ENCODE peak calls at places on chromosomes 13 and 19, in ten cellular contexts. O, W, I, K, S, Z, Q, J, F and T are unnamed samples.
A peak's percentile ranks its signal among the peaks of the same experiment; 100 is the strongest.

GRCh38 chr19:44951179-44952159 is 3.7 kb upstream of the CLPTM1 start:
- DNase-seq in O (no peak), W (peak; percentile 71), I (peak; percentile 92), K (peak; percentile 53), S (peak; percentile 89), Z (peak; percentile 96), Q (peak; percentile 49), J (peak; percentile 70), F (peak; percentile 82), T (peak; percentile 88)

GRCh38 chr13:85655040-85655439 is 144.2 kb downstream of the SLITRK6 start:
- DNase-seq in O (no peak), W (no peak), I (no peak), K (no peak), S (no peak), Z (no peak), Q (no peak), J (no peak), F (no peak), T (no peak)

GRCh38 chr19:30360378-30361106 is 11.6 kb upstream of the ZNF536 start:
- DNase-seq in O (no peak), W (no peak), I (peak; percentile 62), K (no peak), S (no peak), Z (peak; percentile 55), Q (no peak), J (no peak), F (peak; percentile 85), T (no peak)

GRCh38 chr13:51223284-51224270 is 1.4 kb downstream of the FAM124A start:
- DNase-seq in O (no peak), W (no peak), I (peak; percentile 74), K (no peak), S (no peak), Z (peak; percentile 43), Q (no peak), J (no peak), F (no peak), T (no peak)

GRCh38 chr19:2982983-2983350 is 5.6 kb downstream of the TLE6 start:
- DNase-seq in O (no peak), W (peak; percentile 6), I (peak; percentile 42), K (peak; percentile 50), S (peak; percentile 93), Z (no peak), Q (peak; percentile 27), J (no peak), F (peak; percentile 92), T (no peak)

GRCh38 chr13:77966671-77967070 is 48.0 kb upstream of the EDNRB start:
- DNase-seq in O (no peak), W (no peak), I (no peak), K (no peak), S (no peak), Z (no peak), Q (no peak), J (no peak), F (no peak), T (no peak)

GRCh38 chr13:43551897-43552456 is 234.8 kb downstream of the ENOX1 start:
- DNase-seq in O (no peak), W (no peak), I (no peak), K (no peak), S (no peak), Z (no peak), Q (no peak), J (no peak), F (no peak), T (no peak)

GRCh38 chr19:10428996-10429381 is 8.7 kb downstream of the PDE4A start:
- DNase-seq in O (no peak), W (no peak), I (no peak), K (no peak), S (no peak), Z (no peak), Q (no peak), J (no peak), F (no peak), T (no peak)

DNA sequence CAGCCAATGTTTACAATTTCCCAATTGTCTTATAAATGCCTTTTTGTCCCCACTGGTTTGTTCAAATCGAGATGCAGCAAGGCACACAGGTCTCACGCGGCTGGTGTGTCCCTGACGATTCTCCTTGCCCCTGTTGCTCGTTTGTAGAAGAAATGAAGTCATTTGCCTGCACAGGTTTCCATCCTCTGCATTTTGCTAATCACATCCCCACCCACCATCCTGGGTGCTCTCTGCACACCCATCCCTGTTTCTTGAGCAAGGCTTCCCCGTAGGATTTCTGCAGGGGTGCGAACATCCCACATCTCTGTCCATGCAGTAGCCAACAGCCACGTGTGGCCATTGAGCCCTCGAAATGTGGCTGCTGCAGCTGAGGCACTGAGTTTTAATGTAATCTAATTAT is 59.8 kb upstream of the SOX1 start:
- DNase-seq in O (no peak), W (no peak), I (no peak), K (no peak), S (no peak), Z (no peak), Q (no peak), J (no peak), F (no peak), T (no peak)
- H3K36me3 ChIP-seq in O (no peaks in the 10 kb centered on the region), W (no peaks in the 10 kb centered on the region), I (no peaks in the 10 kb centered on the region), K (no peaks in the 10 kb centered on the region), S (no peaks in the 10 kb centered on the region), Z (no peaks in the 10 kb centered on the region), Q (no peaks in the 10 kb centered on the region), J (no peaks in the 10 kb centered on the region), F (no peaks in the 10 kb centered on the region), T (no peaks in the 10 kb centered on the region)

GRCh38 chr19:51339313-51339686 is 2.6 kb downstream of the VSIG10L start:
- DNase-seq in O (peak; percentile 53), W (no peak), I (peak; percentile 85), K (no peak), S (no peak), Z (peak; percentile 91), Q (no peak), J (no peak), F (no peak), T (no peak)
- TF ChIP-seq CTCF in O (no peak), W (no peak), I (no peak), K (peak; percentile 19), S (peak; percentile 15), Z (no peak), Q (no peak), J (no peak), F (no peak), T (no peak)

GRCh38 chr19:15402411-15403150 is 16.2 kb downstream of the AKAP8L start:
- DNase-seq in O (no peak), W (no peak), I (no peak), K (no peak), S (no peak), Z (no peak), Q (no peak), J (no peak), F (no peak), T (no peak)

GRCh38 chr19:15399234-15399515 is 19.6 kb upstream of the AKAP8 start:
- DNase-seq in O (no peak), W (no peak), I (no peak), K (no peak), S (no peak), Z (no peak), Q (no peak), J (no peak), F (no peak), T (no peak)

GRCh38 chr19:15401397-15401710 is 17.4 kb downstream of the AKAP8L start:
- DNase-seq in O (no peak), W (no peak), I (no peak), K (no peak), S (no peak), Z (no peak), Q (no peak), J (no peak), F (no peak), T (no peak)

GRCh38 chr19:15399635-15400034 is 19.2 kb downstream of the AKAP8L start:
- DNase-seq in O (no peak), W (no peak), I (no peak), K (no peak), S (no peak), Z (no peak), Q (no peak), J (no peak), F (peak; percentile 16), T (no peak)

DNA sequence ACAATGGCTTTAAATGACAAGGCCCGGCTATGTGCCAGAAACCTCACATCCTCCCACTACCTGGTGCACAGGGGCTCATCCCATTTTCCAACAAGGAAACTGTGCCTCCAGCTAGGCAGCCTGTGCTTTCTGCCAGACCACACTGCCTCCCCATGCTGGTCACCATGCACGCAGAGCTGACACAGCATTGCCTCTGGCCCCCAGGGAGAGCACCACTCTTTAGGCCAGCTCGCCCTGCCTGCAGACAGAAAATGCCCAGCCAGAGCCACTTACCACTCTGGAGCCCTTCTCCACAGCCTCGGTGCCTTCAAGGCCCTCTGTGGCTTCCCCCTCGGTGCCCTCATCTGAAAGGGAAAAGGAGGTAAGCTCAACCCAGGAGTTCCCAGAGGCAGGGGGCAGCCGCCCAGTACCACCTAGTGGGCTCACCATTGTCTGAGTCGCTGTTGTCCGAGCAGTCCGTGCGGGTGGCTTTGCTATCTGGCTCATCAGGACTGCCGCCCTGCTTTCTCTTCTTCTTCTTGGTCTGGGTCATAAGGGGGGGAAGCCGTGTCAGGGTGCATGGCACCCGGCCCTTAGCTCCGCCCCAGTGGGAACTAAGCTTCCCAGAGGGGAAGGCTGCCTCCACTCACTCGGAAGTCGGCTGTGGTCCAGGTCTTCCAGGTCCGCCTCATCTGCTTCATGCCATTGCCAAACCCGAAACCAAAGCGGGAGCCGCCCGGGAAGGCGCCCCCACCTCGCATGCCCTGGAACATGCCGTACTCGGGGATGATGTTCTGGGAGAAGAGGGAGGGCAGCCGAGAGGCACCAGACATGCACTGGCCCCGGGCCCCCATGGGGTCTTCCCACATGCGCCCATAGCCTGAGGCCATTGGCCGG is 18.0 kb downstream of the AKAP8L start:
- DNase-seq in O (no peak), W (no peak), I (no peak), K (no peak), S (no peak), Z (no peak), Q (no peak), J (no peak), F (no peak), T (no peak)
- H4K20me1 ChIP-seq in O (peaks cover 40% of the 10 kb centered on the region), W (peaks cover 26% of the 10 kb centered on the region), I (peaks cover 74% of the 10 kb centered on the region), K (no peaks in the 10 kb centered on the region), S (no peaks in the 10 kb centered on the region), Z (peaks cover 34% of the 10 kb centered on the region), Q (peaks cover 61% of the 10 kb centered on the region), J (peaks cover 79% of the 10 kb centered on the region), F (peaks cover 50% of the 10 kb centered on the region), T (peaks cover 4% of the 10 kb centered on the region)

GRCh38 chr19:5993516-5994406 is 15.8 kb upstream of the RANBP3 start:
- DNase-seq in O (no peak), W (peak; percentile 30), I (no peak), K (no peak), S (peak; percentile 27), Z (no peak), Q (no peak), J (no peak), F (peak; percentile 93), T (no peak)

GRCh38 chr19:5992756-5993155 is 14.8 kb upstream of the RANBP3 start:
- DNase-seq in O (no peak), W (no peak), I (no peak), K (no peak), S (no peak), Z (no peak), Q (no peak), J (no peak), F (no peak), T (no peak)

GRCh38 chr19:5996102-5996501 is 18.2 kb upstream of the RANBP3 start:
- DNase-seq in O (no peak), W (no peak), I (no peak), K (no peak), S (no peak), Z (no peak), Q (no peak), J (no peak), F (no peak), T (no peak)

GRCh38 chr19:5995606-5996005 is 17.7 kb upstream of the RANBP3 start:
- DNase-seq in O (no peak), W (no peak), I (no peak), K (no peak), S (no peak), Z (no peak), Q (no peak), J (no peak), F (no peak), T (no peak)

GRCh38 chr19:5994407-5995165 is 16.6 kb upstream of the RANBP3 start:
- DNase-seq in O (no peak), W (no peak), I (no peak), K (no peak), S (no peak), Z (no peak), Q (no peak), J (no peak), F (no peak), T (no peak)
- H3K36me3 ChIP-seq in O (no peaks in the 10 kb centered on the region), W (no peaks in the 10 kb centered on the region), I (no peaks in the 10 kb centered on the region), K (peaks cover 3% of the 10 kb centered on the region), S (no peaks in the 10 kb centered on the region), Z (no peaks in the 10 kb centered on the region), Q (no peaks in the 10 kb centered on the region), J (no peaks in the 10 kb centered on the region), F (peaks cover 3% of the 10 kb centered on the region), T (no peaks in the 10 kb centered on the region)